ENCODE peak calls at places on chromosomes 7 and 10, in six cellular contexts. One of them, this sample, is unnamed.

GRCh38 chr7:47088329-47089067 is 493.4 kb downstream of the TNS3 start:
- DNase-seq in transverse colon: peak; percentile 27
- DNase-seq in IMR-90: peak; percentile 67
- DNase-seq in cardiac muscle cell: peak; percentile 79
- DNase-seq in RWPE2: no peak
- DNase-seq in GM10248: peak; percentile 58
- DNase-seq in this sample: no peak

GRCh38 chr10:128927821-128928220 is 539.2 kb upstream of the MGMT start:
- DNase-seq in GM10248: no peak
- DNase-seq in IMR-90: no peak
- DNase-seq in RWPE2: no peak
- DNase-seq in transverse colon: no peak
- DNase-seq in cardiac muscle cell: no peak
- DNase-seq in this sample: no peak

GRCh38 chr10:126227762-126228134 is 160.5 kb downstream of the ADAM12 start:
- DNase-seq in RWPE2: no peak
- DNase-seq in transverse colon: no peak
- DNase-seq in IMR-90: peak; percentile 75
- DNase-seq in cardiac muscle cell: no peak
- DNase-seq in GM10248: no peak
- DNase-seq in this sample: no peak

GRCh38 chr7:56287429-56288138 is 171.4 kb upstream of the NUPR2 start:
- DNase-seq in cardiac muscle cell: no peak
- DNase-seq in IMR-90: no peak
- DNase-seq in RWPE2: no peak
- DNase-seq in transverse colon: no peak
- DNase-seq in GM10248: no peak
- DNase-seq in this sample: no peak

GRCh38 chr7:2886900-2887299 is 42.8 kb upstream of the GNA12 start:
- DNase-seq in GM10248: peak; percentile 78
- DNase-seq in cardiac muscle cell: peak; percentile 90
- DNase-seq in transverse colon: peak; percentile 45
- DNase-seq in RWPE2: no peak
- DNase-seq in IMR-90: peak; percentile 82
- DNase-seq in this sample: no peak

GRCh38 chr10:118017071-118017740 is 29.5 kb downstream of the RAB11FIP2 start:
- DNase-seq in transverse colon: no peak
- DNase-seq in RWPE2: no peak
- DNase-seq in IMR-90: no peak
- DNase-seq in cardiac muscle cell: no peak
- DNase-seq in GM10248: no peak
- DNase-seq in this sample: no peak

GRCh38 chr7:70738080-70738479 is 393.9 kb upstream of the GALNT17 start:
- DNase-seq in cardiac muscle cell: peak; percentile 32
- DNase-seq in IMR-90: peak; percentile 49
- DNase-seq in RWPE2: no peak
- DNase-seq in GM10248: no peak
- DNase-seq in transverse colon: peak; percentile 52
- DNase-seq in this sample: no peak

GRCh38 chr10:100101526-100102076 is 19.9 kb upstream of the CPN1 start:
- DNase-seq in transverse colon: peak; percentile 8
- DNase-seq in IMR-90: peak; percentile 6
- DNase-seq in RWPE2: no peak
- DNase-seq in GM10248: no peak
- DNase-seq in cardiac muscle cell: no peak
- DNase-seq in this sample: no peak

GRCh38 chr10:83012866-83013265 is 1126.4 kb upstream of the GHITM start:
- DNase-seq in RWPE2: no peak
- DNase-seq in transverse colon: no peak
- DNase-seq in GM10248: no peak
- DNase-seq in IMR-90: no peak
- DNase-seq in cardiac muscle cell: peak; percentile 4
- DNase-seq in this sample: no peak

GRCh38 chr7:88243345-88243909 is 23.6 kb upstream of the SRI start:
- DNase-seq in GM10248: peak; percentile 21
- DNase-seq in RWPE2: no peak
- DNase-seq in transverse colon: no peak
- DNase-seq in IMR-90: peak; percentile 44
- DNase-seq in cardiac muscle cell: peak; percentile 81
- DNase-seq in this sample: no peak

GRCh38 chr7:155213385-155213784 is 84.3 kb upstream of the INSIG1 start:
- DNase-seq in GM10248: no peak
- DNase-seq in IMR-90: peak; percentile 75
- DNase-seq in RWPE2: no peak
- DNase-seq in cardiac muscle cell: no peak
- DNase-seq in transverse colon: no peak
- DNase-seq in this sample: no peak

GRCh38 chr7:28893888-28894287 is 64.2 kb downstream of the TRIL start:
- DNase-seq in transverse colon: no peak
- DNase-seq in RWPE2: no peak
- DNase-seq in GM10248: no peak
- DNase-seq in IMR-90: no peak
- DNase-seq in cardiac muscle cell: no peak
- DNase-seq in this sample: no peak

GRCh38 chr7:76262683-76263402 is 39.6 kb upstream of the HSPB1 start:
- DNase-seq in IMR-90: peak; percentile 60
- DNase-seq in cardiac muscle cell: peak; percentile 80
- DNase-seq in transverse colon: peak; percentile 49
- DNase-seq in RWPE2: no peak
- DNase-seq in GM10248: peak; percentile 61
- DNase-seq in this sample: no peak

GRCh38 chr10:68155615-68156205 is 46.4 kb downstream of the MYPN start:
- DNase-seq in RWPE2: no peak
- DNase-seq in cardiac muscle cell: no peak
- DNase-seq in transverse colon: no peak
- DNase-seq in IMR-90: peak; percentile 50
- DNase-seq in GM10248: no peak
- DNase-seq in this sample: no peak

GRCh38 chr10:124671486-124672075 is 72.6 kb downstream of the FAM53B start:
- DNase-seq in transverse colon: no peak
- DNase-seq in GM10248: no peak
- DNase-seq in cardiac muscle cell: peak; percentile 59
- DNase-seq in IMR-90: no peak
- DNase-seq in RWPE2: no peak
- DNase-seq in this sample: no peak

GRCh38 chr7:107998660-107999480 is 4.1 kb downstream of the LAMB1 start:
- DNase-seq in transverse colon: no peak
- DNase-seq in cardiac muscle cell: no peak
- DNase-seq in RWPE2: no peak
- DNase-seq in GM10248: no peak
- DNase-seq in IMR-90: no peak
- DNase-seq in this sample: no peak

GRCh38 chr7:105256621-105257283 is 132.0 kb downstream of the SRPK2 start:
- DNase-seq in RWPE2: no peak
- DNase-seq in cardiac muscle cell: no peak
- DNase-seq in IMR-90: no peak
- DNase-seq in transverse colon: no peak
- DNase-seq in GM10248: no peak
- DNase-seq in this sample: no peak

GRCh38 chr10:93376372-93377296 is 105.5 kb downstream of the MYOF start:
- DNase-seq in cardiac muscle cell: peak; percentile 91
- DNase-seq in RWPE2: peak; percentile 80
- DNase-seq in GM10248: peak; percentile 65
- DNase-seq in IMR-90: peak; percentile 90
- DNase-seq in transverse colon: peak; percentile 42
- DNase-seq in this sample: no peak

GRCh38 chr10:107497024-107497423 is 332.5 kb upstream of the SORCS1 start:
- DNase-seq in RWPE2: no peak
- DNase-seq in cardiac muscle cell: no peak
- DNase-seq in transverse colon: no peak
- DNase-seq in IMR-90: no peak
- DNase-seq in GM10248: no peak
- DNase-seq in this sample: no peak

GRCh38 chr10:55146032-55146431 is 345.0 kb upstream of the PCDH15 start:
- DNase-seq in GM10248: no peak
- DNase-seq in RWPE2: no peak
- DNase-seq in transverse colon: no peak
- DNase-seq in cardiac muscle cell: peak; percentile 42
- DNase-seq in IMR-90: no peak
- DNase-seq in this sample: no peak

GRCh38 chr7:32941996-32942782 is 15.1 kb upstream of the FKBP9 start:
- DNase-seq in cardiac muscle cell: peak; percentile 61
- DNase-seq in GM10248: peak; percentile 71
- DNase-seq in IMR-90: peak; percentile 32
- DNase-seq in transverse colon: peak; percentile 69
- DNase-seq in RWPE2: peak; percentile 70
- DNase-seq in this sample: peak; percentile 86

GRCh38 chr7:27129729-27130539 is 623 bp downstream of the HOXA4 start:
- DNase-seq in RWPE2: no peak
- DNase-seq in transverse colon: peak; percentile 70
- DNase-seq in GM10248: no peak
- DNase-seq in cardiac muscle cell: no peak
- DNase-seq in IMR-90: no peak
- DNase-seq in this sample: no peak
- TF ChIP-seq CTCF in RWPE2: peak; percentile 77
- TF ChIP-seq CTCF in transverse colon: peak; percentile 7
- TF ChIP-seq CTCF in GM10248: no peak
- TF ChIP-seq CTCF in cardiac muscle cell: no peak
- TF ChIP-seq CTCF in IMR-90: peak; percentile 39
- TF ChIP-seq CTCF in this sample: no peak

DNA sequence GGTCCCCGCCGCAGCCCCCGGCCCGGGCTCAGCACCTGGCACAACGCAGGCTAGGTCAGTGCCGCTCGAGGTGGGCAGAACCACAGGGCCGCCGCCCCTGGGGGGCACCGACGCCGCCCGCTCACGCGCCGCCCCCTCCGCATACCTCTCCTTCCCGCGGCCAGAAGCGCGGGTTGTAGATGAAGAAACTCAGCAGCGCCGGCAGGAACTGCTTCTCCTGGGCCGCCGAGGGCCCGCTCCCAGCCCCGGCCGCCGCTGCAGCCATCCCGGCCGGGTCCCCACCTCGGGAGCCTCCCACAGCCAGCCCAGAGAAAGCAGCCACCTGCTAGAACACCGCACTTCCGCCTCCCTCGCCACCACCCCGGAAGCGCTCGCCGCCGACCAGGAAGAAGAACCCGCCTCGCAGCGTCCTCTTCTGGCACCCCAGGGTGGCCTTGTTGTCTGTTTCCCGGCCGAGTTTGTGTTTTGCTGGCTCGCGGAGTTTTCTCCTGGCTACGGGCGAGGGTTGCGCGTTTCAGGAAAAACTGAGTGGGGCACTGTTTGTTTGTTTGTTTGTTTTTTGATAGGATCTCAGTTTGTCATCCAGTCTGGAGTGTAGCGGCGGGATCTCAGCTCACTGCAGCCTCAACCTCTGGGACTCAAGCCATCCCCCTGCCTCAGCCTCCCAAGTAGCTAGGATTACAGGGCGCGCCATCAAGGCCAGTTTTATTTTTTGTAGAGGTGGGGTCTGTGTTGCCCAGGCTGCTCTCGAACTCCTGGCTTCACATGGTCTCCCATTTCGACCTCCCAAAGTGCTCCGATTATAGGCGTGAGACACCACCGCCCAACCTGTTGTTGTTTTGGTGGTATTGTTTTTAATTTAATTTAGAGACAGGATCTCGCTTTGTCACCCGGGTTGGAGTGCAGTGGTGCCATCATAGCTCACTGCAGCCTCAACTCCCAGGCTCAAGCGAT is 17.7 kb downstream of the OCM2 start:
- DNase-seq in transverse colon: peak; percentile 87
- DNase-seq in cardiac muscle cell: peak; percentile 75
- DNase-seq in IMR-90: peak; percentile 57
- DNase-seq in RWPE2: peak; percentile 80
- DNase-seq in GM10248: peak; percentile 94
- DNase-seq in this sample: peak; percentile 89
- TF ChIP-seq CTCF in transverse colon: no peak
- TF ChIP-seq CTCF in cardiac muscle cell: peak; percentile 33
- TF ChIP-seq CTCF in IMR-90: peak; percentile 33
- TF ChIP-seq CTCF in RWPE2: peak; percentile 48
- TF ChIP-seq CTCF in GM10248: peak; percentile 53
- TF ChIP-seq CTCF in this sample: peak; percentile 34

GRCh38 chr7:86913709-86914108 is 145.7 kb downstream of the ELAPOR2 start:
- DNase-seq in cardiac muscle cell: peak; percentile 60
- DNase-seq in RWPE2: no peak
- DNase-seq in transverse colon: no peak
- DNase-seq in GM10248: no peak
- DNase-seq in IMR-90: peak; percentile 3
- DNase-seq in this sample: no peak

GRCh38 chr7:86916277-86916825 is 143.1 kb downstream of the ELAPOR2 start:
- DNase-seq in cardiac muscle cell: no peak
- DNase-seq in IMR-90: no peak
- DNase-seq in GM10248: no peak
- DNase-seq in transverse colon: no peak
- DNase-seq in RWPE2: no peak
- DNase-seq in this sample: no peak

GRCh38 chr7:86914468-86915054 is 144.9 kb downstream of the ELAPOR2 start:
- DNase-seq in RWPE2: no peak
- DNase-seq in transverse colon: no peak
- DNase-seq in cardiac muscle cell: peak; percentile 46
- DNase-seq in IMR-90: peak; percentile 7
- DNase-seq in GM10248: no peak
- DNase-seq in this sample: no peak

GRCh38 chr7:86908948-86909347 is 150.5 kb downstream of the ELAPOR2 start:
- DNase-seq in IMR-90: no peak
- DNase-seq in cardiac muscle cell: peak; percentile 28
- DNase-seq in RWPE2: no peak
- DNase-seq in transverse colon: no peak
- DNase-seq in GM10248: no peak
- DNase-seq in this sample: no peak

DNA sequence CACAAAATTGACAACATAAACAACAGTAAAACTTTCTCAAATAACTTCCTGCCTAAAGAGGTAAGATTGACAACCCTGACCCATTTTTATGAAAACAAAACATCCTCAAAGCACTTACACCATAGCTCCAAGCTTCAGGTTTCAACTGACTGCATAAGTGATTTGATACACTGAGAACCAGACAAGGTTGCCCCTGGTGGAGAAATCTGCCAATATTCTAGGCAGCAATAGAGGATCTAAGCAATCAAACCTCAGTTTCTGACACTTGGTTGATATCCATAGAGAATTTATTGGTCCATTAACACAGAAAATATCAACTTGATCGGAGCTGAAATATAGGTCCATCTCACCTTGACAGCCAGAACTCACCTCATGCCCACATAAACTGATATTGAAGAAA is 147.8 kb downstream of the ELAPOR2 start:
- DNase-seq in cardiac muscle cell: no peak
- DNase-seq in IMR-90: no peak
- DNase-seq in RWPE2: no peak
- DNase-seq in transverse colon: no peak
- DNase-seq in GM10248: no peak
- DNase-seq in this sample: no peak
- TF ChIP-seq CTCF in cardiac muscle cell: no peak
- TF ChIP-seq CTCF in IMR-90: no peak
- TF ChIP-seq CTCF in RWPE2: peak; percentile 37
- TF ChIP-seq CTCF in transverse colon: no peak
- TF ChIP-seq CTCF in GM10248: no peak
- TF ChIP-seq CTCF in this sample: peak; percentile 24

DNA sequence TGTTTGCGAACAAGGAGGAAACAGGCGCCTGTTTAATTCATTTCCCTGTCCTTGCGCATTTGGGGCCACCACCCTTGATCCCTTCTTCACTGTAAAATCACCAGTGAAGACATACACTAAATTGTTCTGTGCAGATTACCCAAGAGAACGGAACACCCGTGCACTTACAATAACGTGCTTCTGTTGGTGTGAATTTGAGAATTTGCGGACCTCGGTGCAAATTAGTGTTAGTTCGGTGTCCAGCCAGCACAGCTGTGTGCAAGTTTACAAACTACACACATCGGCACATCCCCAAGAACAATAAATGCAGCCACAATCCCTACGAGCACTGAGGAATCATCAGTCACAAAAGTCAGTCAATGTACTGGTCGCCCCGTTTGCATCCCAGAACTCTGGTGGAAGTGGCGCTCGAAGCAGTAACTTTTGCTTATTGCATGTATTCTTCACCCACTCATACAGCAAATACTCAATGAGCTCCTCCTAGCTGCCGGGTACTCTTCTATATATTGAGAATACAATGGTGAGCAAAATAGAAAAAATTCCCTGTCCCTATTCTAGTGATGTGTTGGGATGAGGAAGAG is 791 bp upstream of the CNOT4 start:
- DNase-seq in RWPE2: no peak
- DNase-seq in IMR-90: peak; percentile 41
- DNase-seq in cardiac muscle cell: peak; percentile 32
- DNase-seq in transverse colon: no peak
- DNase-seq in GM10248: no peak
- DNase-seq in this sample: peak; percentile 60
- TF ChIP-seq CTCF in RWPE2: no peak
- TF ChIP-seq CTCF in IMR-90: peak; percentile 24
- TF ChIP-seq CTCF in cardiac muscle cell: peak; percentile 23
- TF ChIP-seq CTCF in transverse colon: no peak
- TF ChIP-seq CTCF in GM10248: peak; percentile 33
- TF ChIP-seq CTCF in this sample: peak; percentile 52

This sample was measured in osteocyte.